ENCODE peak calls at places on chromosome 16, in five cellular contexts. F, H, U, O and J are unnamed samples.

GRCh38 chr16:72997141-72997542 is 50.8 kb downstream of the ZFHX3 start:
- DNase-seq in H (peak), F (no peak), O (peak), U (no peak), J (peak)

GRCh38 chr16:22053921-22054341 is 38.4 kb upstream of the VWA3A start:
- DNase-seq in U (no peak), F (no peak), H (no peak), O (no peak), J (no peak)

GRCh38 chr16:86300746-86301480 is 209.4 kb upstream of the FOXF1 start:
- DNase-seq in O (peak), U (no peak), F (no peak), H (peak), J (no peak)

GRCh38 chr16:81531415-81531814 is 86.8 kb downstream of the CMIP start:
- DNase-seq in U (peak), H (peak), F (no peak), O (no peak), J (no peak)

GRCh38 chr16:49491111-49491670 is 117.6 kb downstream of the C16orf78 start:
- DNase-seq in O (no peak), F (no peak), H (no peak), U (peak), J (no peak)

GRCh38 chr16:19068237-19068815 is 912 bp downstream of the COQ7 start:
- DNase-seq in O (no peak), F (no peak), H (no peak), U (peak), J (no peak)

GRCh38 chr16:55875273-55875672 is at the start of gene CES5A:
- DNase-seq in O (no peak), F (no peak), U (no peak), H (peak), J (no peak)

GRCh38 chr16:68229431-68230175 is 6.3 kb downstream of the ESRP2 start:
- DNase-seq in F (no peak), H (peak), U (no peak), O (peak), J (peak)

GRCh38 chr16:65038125-65038524 is 83.7 kb downstream of the CDH11 start:
- DNase-seq in H (no peak), F (no peak), U (no peak), O (peak), J (no peak)

GRCh38 chr16:82638095-82638798 is 11.5 kb downstream of the CDH13 start:
- DNase-seq in U (no peak), H (peak), F (no peak), O (peak), J (peak)

GRCh38 chr16:54862529-54862928 is 68.1 kb upstream of the IRX5 start:
- DNase-seq in F (no peak), O (no peak), U (no peak), H (no peak), J (no peak)

DNA sequence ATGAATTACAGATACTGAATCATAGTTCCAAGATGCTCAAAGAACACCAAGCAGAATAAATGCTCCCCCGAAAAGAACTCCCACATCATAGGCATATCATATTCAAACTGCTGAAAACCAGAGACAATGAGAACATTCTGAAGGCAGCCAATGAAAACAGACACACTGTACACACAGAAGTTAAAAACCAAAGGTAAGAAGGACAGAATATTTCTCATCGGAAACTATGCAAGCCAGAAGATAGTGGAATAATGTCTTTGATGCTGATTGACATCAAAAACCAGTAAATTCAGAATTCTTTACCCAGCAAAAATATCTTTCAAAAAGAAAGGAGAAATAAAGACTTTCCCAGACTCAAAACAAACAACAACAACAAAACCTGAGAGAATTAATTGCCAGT is 73.8 kb upstream of the IRX5 start:
- DNase-seq in O (no peak), U (no peak), F (no peak), H (no peak), J (no peak)
- TF ChIP-seq CTCF in O (no peak), U (no peak), F (no peak), H (no peak), J (no peak)

GRCh38 chr16:75147968-75148310 is 385 bp upstream of the ZFP1 start:
- DNase-seq in O (no peak), U (no peak), F (no peak), H (no peak), J (no peak)
- H3K4me3 ChIP-seq in O (no peak), U (peak), F (peak), H (peak), J (peak)

GRCh38 chr16:57091200-57091989 is 988 bp upstream of the CPNE2 start:
- DNase-seq in F (peak), U (no peak), H (peak), O (peak), J (peak)
- TF ChIP-seq CTCF in F (no peak), U (no peak), H (no peak), O (no peak), J (no peak)

GRCh38 chr16:23505180-23505665 is 5.1 kb downstream of the GGA2 start:
- DNase-seq in H (no peak), O (no peak), U (no peak), F (no peak), J (no peak)
- H3K4me3 ChIP-seq in H (no peak), O (no peak), U (peak), F (peak), J (no peak)

DNA sequence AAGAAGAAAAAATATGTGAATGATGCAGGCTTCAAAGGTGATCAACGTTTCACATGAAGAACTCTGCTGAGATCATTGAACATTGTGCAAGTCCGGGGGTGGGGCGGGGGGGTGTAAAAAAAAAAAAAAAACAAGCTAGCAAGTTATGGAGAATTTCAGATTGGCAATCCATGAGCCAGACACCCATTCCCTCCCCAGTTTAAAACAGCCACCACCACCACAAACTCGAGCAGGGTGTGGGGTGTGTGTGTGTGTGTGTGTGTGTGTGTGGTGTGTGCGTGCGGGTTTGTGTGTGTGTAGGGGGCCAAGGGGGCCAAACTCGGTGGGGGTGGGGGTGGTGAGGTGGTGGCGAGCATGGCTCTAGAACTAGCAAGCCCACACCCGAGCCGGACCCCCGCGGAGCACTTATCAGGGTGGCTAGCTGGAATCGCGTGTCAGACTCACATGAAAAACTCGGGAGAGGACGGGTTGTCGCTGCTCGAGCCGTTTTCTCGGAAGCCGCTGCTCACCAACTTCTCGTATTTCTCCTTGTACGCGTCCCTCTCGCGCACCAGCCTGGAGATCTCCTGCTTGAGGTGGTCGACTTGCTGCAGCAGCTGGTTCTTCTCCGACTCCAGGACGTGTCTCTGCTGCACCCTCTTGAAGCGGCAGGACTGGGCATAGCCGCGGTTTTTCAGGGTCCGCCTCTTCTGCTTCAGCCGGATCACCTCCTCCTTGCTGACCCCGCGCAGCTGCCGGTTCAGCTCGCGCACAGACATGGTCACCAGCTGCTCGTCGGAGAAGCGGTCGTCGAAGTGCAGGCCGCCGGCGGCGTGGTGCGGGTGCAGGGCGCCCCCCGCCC is 2.0 kb downstream of the MAF start:
- DNase-seq in O (no peak), F (peak), U (peak), H (peak), J (peak)
- TF ChIP-seq CTCF in O (no peak), F (peak), U (no peak), H (no peak), J (no peak)

DNA sequence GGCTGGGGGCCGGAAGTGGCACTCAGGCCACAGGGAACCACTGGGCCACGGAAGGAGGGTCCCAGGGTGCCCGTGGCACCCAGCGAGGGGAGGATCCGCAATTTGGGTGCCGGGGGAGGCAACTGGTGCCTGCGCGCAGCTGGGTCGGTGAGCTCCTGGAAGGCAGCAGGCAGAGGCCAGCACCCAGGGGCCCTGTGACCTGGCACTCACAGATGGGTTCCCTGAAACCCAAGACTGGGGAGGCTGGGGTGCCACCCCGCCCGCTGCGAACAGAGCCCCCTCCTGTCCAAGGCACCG is 663 bp downstream of the SSTR5 start:
- DNase-seq in U (no peak), H (no peak), F (no peak), O (no peak), J (no peak)
- H3K4me3 ChIP-seq in U (no peak), H (no peak), F (no peak), O (no peak), J (no peak)